ENCODE peak calls at places on chromosomes 7 and 10, in four cellular contexts. One of them, this sample, is unnamed.

GRCh38 chr10:59337254-59337653 is 25.1 kb downstream of the FAM13C start:
- DNase-seq in HepG2: peak; percentile 21
- DNase-seq in HuH-7.5: no peak
- DNase-seq in kidney tubule cell: peak; percentile 32
- DNase-seq in this sample: no peak

GRCh38 chr10:117723343-117723742 is 180.8 kb downstream of the EMX2 start:
- DNase-seq in HepG2: no peak
- DNase-seq in HuH-7.5: no peak
- DNase-seq in kidney tubule cell: no peak
- DNase-seq in this sample: no peak

GRCh38 chr7:143983960-143984359 is 16.2 kb upstream of the OR6B1 start:
- DNase-seq in HepG2: no peak
- DNase-seq in HuH-7.5: no peak
- DNase-seq in kidney tubule cell: no peak
- DNase-seq in this sample: no peak

GRCh38 chr10:98400482-98400881 is 14.5 kb downstream of the PYROXD2 start:
- DNase-seq in HepG2: no peak
- DNase-seq in HuH-7.5: no peak
- DNase-seq in kidney tubule cell: no peak
- DNase-seq in this sample: no peak

GRCh38 chr10:46216836-46217748 is 69.7 kb upstream of the ANTXRL start:
- DNase-seq in HepG2: no peak
- DNase-seq in HuH-7.5: no peak
- DNase-seq in kidney tubule cell: no peak
- DNase-seq in this sample: peak; percentile 66

GRCh38 chr7:36514289-36515243 is 124.9 kb downstream of the ANLN start:
- DNase-seq in HepG2: no peak
- DNase-seq in HuH-7.5: no peak
- DNase-seq in kidney tubule cell: no peak
- DNase-seq in this sample: no peak

GRCh38 chr7:7756577-7756976 is 38.2 kb upstream of the RPA3 start:
- DNase-seq in HepG2: no peak
- DNase-seq in HuH-7.5: no peak
- DNase-seq in kidney tubule cell: no peak
- DNase-seq in this sample: no peak

GRCh38 chr10:125699562-125700143 is 16.7 kb upstream of the TEX36 start:
- DNase-seq in HepG2: no peak
- DNase-seq in HuH-7.5: no peak
- DNase-seq in kidney tubule cell: no peak
- DNase-seq in this sample: no peak

GRCh38 chr7:149194799-149195179 is 557 bp upstream of the ZNF282 start:
- DNase-seq in HepG2: no peak
- DNase-seq in HuH-7.5: no peak
- DNase-seq in kidney tubule cell: no peak
- DNase-seq in this sample: no peak

GRCh38 chr10:84552478-84552877 is 224.1 kb downstream of the CCSER2 start:
- DNase-seq in HepG2: no peak
- DNase-seq in HuH-7.5: no peak
- DNase-seq in kidney tubule cell: no peak
- DNase-seq in this sample: no peak

GRCh38 chr10:102652170-102652926 is 8.1 kb downstream of the TRIM8 start:
- DNase-seq in HepG2: no peak
- DNase-seq in HuH-7.5: no peak
- DNase-seq in kidney tubule cell: no peak
- DNase-seq in this sample: no peak

GRCh38 chr7:122682805-122683204 is 16.1 kb downstream of the RNF133 start:
- DNase-seq in HepG2: no peak
- DNase-seq in HuH-7.5: no peak
- DNase-seq in kidney tubule cell: no peak
- DNase-seq in this sample: no peak

GRCh38 chr10:84545651-84546050 is 217.3 kb downstream of the CCSER2 start:
- DNase-seq in HepG2: no peak
- DNase-seq in HuH-7.5: no peak
- DNase-seq in kidney tubule cell: no peak
- DNase-seq in this sample: no peak

GRCh38 chr10:104488046-104488832 is 134.6 kb downstream of the CFAP58 start:
- DNase-seq in HepG2: no peak
- DNase-seq in HuH-7.5: no peak
- DNase-seq in kidney tubule cell: no peak
- DNase-seq in this sample: no peak